ENCODE peak calls at places on chromosome 12, in four cellular contexts. C is heart left ventricle, I is cardiac fibroblast, F is fibroblast of mammary gland. H is an unnamed sample.

GRCh38 chr12:69024907-69025306 is 91.9 kb upstream of the CPM start:
- DNase-seq in C (no peak), F (peak), I (peak), H (peak)

GRCh38 chr12:28755027-28755426 is 394.1 kb upstream of the FAR2 start:
- DNase-seq in C (no peak), F (no peak), I (no peak), H (no peak)

GRCh38 chr12:126493366-126494108 is 1428.3 kb downstream of the AACS start:
- DNase-seq in F (peak), I (peak), C (no peak), H (no peak)

GRCh38 chr12:114425031-114425626 is 19.2 kb upstream of the TBX5 start:
- DNase-seq in F (peak), C (no peak), I (peak), H (no peak)

GRCh38 chr12:70794131-70794530 is 126.4 kb downstream of the PTPRR start:
- DNase-seq in C (no peak), F (no peak), I (no peak), H (no peak)

GRCh38 chr12:70002097-70002911 is 177.3 kb downstream of the MYRFL start:
- DNase-seq in C (peak), I (no peak), F (no peak), H (peak)

GRCh38 chr12:18926188-18926587 is 188.3 kb downstream of the CAPZA3 start:
- DNase-seq in C (no peak), I (no peak), F (no peak), H (no peak)

GRCh38 chr12:6345319-6346071 is 3.6 kb upstream of the TNFRSF1A start:
- DNase-seq in I (peak), F (peak), C (no peak), H (peak)

GRCh38 chr12:78018939-78019338 is 188.2 kb downstream of the NAV3 start:
- DNase-seq in I (peak), C (no peak), F (peak), H (peak)

GRCh38 chr12:81530352-81530751 is 228.8 kb downstream of the PPFIA2 start:
- DNase-seq in C (no peak), F (no peak), I (no peak), H (peak)

GRCh38 chr12:26109343-26109841 is 15.4 kb downstream of the BHLHE41 start:
- DNase-seq in I (peak), C (peak), F (peak), H (peak)

GRCh38 chr12:53612978-53613377 is 13.2 kb downstream of the ATF7 start:
- DNase-seq in C (no peak), I (no peak), F (no peak), H (no peak)
- H3K4me3 ChIP-seq in C (no peak), I (no peak), F (no peak), H (no peak)

DNA sequence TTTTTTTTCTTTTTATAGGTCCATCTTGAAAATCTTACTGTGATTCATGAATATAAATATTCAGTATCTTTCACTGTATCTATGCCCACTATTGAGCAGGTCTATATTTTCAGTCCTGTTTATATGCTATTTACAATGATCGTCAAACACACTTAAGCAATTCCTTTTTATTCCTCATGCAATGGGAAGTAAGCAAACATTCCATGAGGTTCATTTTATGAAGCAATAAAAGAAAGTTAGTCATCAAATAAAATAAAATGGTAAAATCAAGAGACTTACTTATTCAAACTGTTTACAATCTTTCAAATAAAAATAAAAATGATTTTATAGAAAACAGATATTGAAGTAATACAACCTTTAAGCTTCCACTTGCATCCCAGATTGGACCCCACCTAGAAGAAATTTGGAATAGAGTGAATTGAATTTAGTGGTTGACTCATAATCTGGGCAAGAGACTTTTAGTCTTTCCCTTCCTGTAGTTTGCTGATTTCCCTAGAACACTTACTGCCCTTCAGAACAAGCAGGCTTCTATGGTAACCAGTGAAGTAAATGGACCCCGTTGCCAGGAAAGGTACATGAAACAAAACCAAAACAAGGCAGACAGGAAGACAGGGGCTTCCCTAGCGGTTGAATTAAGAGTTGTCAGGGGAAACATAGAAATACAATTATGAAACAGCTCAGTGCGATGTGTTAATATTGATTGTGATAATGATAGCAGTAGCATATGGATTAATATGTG is 241.0 kb upstream of the ATP2B1 start:
- DNase-seq in C (no peak), I (peak), F (peak), H (peak)
- TF ChIP-seq CTCF in C (no peak), I (no peak), F (peak), H (peak)

GRCh38 chr12:124286946-124287345 is 7.9 kb upstream of the RFLNA start:
- DNase-seq in I (no peak), F (no peak), C (no peak), H (no peak)

GRCh38 chr12:124286414-124286813 is 8.5 kb upstream of the RFLNA start:
- DNase-seq in F (no peak), C (no peak), I (no peak), H (peak)

GRCh38 chr12:124292385-124292784 is 2.5 kb upstream of the RFLNA start:
- DNase-seq in F (no peak), I (no peak), C (no peak), H (no peak)

GRCh38 chr12:124293286-124294003 is 1.4 kb upstream of the RFLNA start:
- DNase-seq in C (no peak), F (no peak), I (no peak), H (no peak)

DNA sequence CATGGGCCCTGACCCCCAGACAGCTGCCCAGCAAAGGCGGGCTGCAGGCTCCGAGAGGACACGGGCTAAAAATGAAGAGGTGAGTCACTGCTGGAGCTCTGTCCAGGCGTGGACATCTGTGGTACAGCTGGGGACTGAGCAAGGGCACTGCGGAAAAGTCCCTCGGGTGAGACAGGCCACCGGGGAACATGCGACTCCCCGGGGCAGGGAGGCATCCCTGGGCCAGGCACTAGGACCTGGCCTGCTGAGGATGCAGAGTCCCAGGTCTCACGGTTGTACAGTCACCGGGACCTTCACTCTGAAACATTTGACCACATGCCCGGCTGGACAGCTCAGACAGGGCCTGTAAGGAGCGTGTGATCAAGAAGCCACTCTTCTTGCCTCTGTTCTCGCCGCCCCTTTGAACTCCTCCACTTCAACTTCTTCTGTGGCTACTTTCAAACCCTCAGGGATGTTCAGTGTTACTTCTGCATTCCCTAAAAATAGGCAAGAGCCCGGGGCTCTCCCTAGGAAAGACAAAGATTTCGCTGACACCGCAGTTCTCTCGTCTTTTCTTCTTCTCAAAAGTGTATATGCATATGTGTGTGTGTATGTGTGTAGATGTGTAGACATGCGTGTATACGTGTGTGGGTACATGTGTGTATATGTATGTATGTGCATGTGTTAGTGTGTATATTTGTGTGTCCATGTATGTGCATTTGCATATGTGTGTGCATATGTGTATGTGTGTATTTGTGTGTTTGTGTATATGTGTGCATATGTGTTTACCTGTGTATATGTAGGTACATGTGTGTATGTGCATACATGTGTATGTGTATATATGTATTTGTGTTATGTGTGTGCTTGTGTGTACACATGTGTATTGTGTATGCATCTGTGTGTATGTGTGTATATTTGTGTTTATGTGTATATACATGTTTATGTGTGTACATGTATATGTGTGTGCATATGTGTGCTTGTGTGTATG is 5.0 kb upstream of the RFLNA start:
- DNase-seq in C (peak), F (peak), I (peak), H (peak)
- H3K4me3 ChIP-seq in C (no peak), F (no peak), I (no peak), H (no peak)

GRCh38 chr12:112503521-112503920 is 84.8 kb downstream of the PTPN11 start:
- DNase-seq in C (no peak), I (no peak), F (no peak), H (no peak)

DNA sequence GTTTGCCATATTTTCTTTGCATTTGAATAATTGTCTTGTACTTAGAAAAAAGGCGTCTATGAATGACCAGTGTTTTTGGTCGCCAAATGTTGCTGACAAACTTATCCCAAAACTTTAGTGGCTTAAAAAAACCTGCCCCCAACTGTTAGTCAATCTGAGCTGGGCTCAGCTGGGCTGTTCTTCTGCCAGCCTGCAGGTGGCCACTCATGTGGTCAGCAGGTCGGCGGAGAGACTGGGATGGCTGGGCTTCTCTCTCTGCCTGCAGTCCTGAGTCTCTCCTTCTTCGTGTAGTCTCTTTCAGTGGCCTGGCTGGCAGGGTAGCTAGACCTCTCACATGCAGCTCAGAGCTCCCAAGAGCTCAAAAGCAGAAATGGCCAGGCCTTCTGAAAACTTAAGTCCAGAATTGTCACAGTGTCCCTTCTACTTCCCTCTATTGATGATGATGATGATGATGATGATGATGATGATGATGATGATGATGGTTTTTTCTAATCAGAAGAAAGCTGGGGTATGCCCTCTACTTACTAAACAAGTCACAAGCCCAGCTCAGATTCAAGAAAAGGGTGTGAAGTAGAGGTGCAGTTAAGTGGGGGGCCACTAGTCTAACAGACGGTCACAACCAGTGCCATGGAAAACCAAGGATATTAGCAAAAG is 87.9 kb downstream of the PTPN11 start:
- DNase-seq in I (no peak), F (no peak), C (no peak), H (no peak)
- TF ChIP-seq CTCF in I (no peak), F (peak), C (no peak), H (peak)

DNA sequence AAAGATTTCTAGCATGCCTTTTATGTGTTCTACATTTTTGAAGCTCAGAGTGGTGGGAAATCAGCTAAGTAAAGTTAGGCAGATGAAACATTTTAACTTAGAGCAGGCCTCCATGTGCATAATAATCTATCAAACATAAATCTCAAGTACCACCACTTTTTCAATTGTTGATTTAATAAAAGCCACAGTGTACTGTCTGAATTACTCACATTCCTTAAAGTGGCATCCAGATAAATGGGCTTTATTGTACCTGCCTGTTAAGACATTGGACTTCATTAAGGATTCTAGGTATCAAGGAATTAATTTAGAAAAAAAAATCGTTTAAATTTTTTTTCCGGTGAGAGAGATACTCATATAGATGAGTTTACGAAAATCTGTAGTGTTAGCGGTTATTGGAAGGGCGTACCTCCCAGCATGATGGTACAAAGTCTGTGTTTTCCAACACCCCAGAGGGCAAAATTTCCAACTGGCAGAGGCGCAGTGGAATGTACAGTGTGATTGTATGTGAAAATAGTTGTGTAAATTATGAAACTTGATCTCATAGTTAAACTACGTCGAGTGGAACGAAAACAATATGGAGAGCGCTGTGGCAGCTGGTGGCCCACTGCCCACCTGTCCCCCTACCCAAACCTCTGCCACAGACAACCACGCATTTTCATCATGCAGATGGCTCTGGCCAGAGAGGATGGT is 25.0 kb downstream of the ELK3 start:
- DNase-seq in F (no peak), I (no peak), C (no peak), H (no peak)
- H3K4me3 ChIP-seq in F (no peak), I (peak), C (no peak), H (no peak)

GRCh38 chr12:1310684-1311083 is 283.7 kb downstream of the FBXL14 start:
- DNase-seq in I (no peak), C (no peak), F (no peak), H (no peak)
- TF ChIP-seq CTCF in I (no peak), C (no peak), F (no peak), H (no peak)

GRCh38 chr12:104942075-104942474 is 16.0 kb downstream of the SLC41A2 start:
- DNase-seq in F (no peak), I (no peak), C (no peak), H (no peak)

GRCh38 chr12:104941454-104941853 is 16.6 kb downstream of the SLC41A2 start:
- DNase-seq in C (no peak), F (no peak), I (no peak), H (no peak)

GRCh38 chr12:104935892-104936291 is 22.2 kb downstream of the SLC41A2 start:
- DNase-seq in I (no peak), C (no peak), F (no peak), H (no peak)

GRCh38 chr12:104938371-104938770 is 19.7 kb downstream of the SLC41A2 start:
- DNase-seq in F (no peak), C (no peak), I (peak), H (peak)

GRCh38 chr12:104939089-104939488 is 19.0 kb downstream of the SLC41A2 start:
- DNase-seq in C (no peak), F (no peak), I (no peak), H (no peak)
- H3K4me3 ChIP-seq in C (no peak), F (no peak), I (no peak), H (no peak)